ENCODE peak calls at places on chromosome 7, in four cellular contexts. J, D, K and L are unnamed samples. For H3K4me1 and H3K27me3, the result is how much of the 10 kb centered on the place peaks cover.

GRCh38 chr7:129332354-129333056 is 101.7 kb upstream of the STRIP2 start:
- DNase-seq in J (no peak), D (no peak), K (no peak), L (no peak)

GRCh38 chr7:122746948-122747347 is 44.2 kb upstream of the RNF148 start:
- DNase-seq in J (no peak), D (no peak), K (no peak), L (no peak)

GRCh38 chr7:57343901-57344622 is 105.9 kb upstream of the ZNF716 start:
- DNase-seq in J (no peak), D (peak), K (no peak), L (no peak)

GRCh38 chr7:14691597-14692203 is 210.9 kb downstream of the DGKB start:
- DNase-seq in J (no peak), D (peak), K (peak), L (peak)

GRCh38 chr7:142880886-142881505 is 4.5 kb downstream of the TRPV6 start:
- DNase-seq in J (no peak), D (no peak), K (peak), L (peak)

GRCh38 chr7:23235688-23236280 is 10.8 kb upstream of the GPNMB start:
- DNase-seq in J (peak), D (peak), K (no peak), L (no peak)

GRCh38 chr7:79531116-79531515 is 77.6 kb upstream of the MAGI2 start:
- DNase-seq in J (no peak), D (no peak), K (no peak), L (no peak)

GRCh38 chr7:139482662-139483466 is 609 bp downstream of the KLRG2 start:
- DNase-seq in J (no peak), D (no peak), K (peak), L (no peak)

GRCh38 chr7:3861941-3862340 is 560.9 kb downstream of the SDK1 start:
- DNase-seq in J (no peak), D (peak), K (no peak), L (no peak)

GRCh38 chr7:67593807-67594206 is 597.2 kb downstream of the TYW1 start:
- DNase-seq in J (no peak), D (no peak), K (no peak), L (no peak)

GRCh38 chr7:67589178-67589577 is 592.5 kb downstream of the TYW1 start:
- DNase-seq in J (no peak), D (no peak), K (no peak), L (no peak)

GRCh38 chr7:67590649-67591048 is 594.0 kb downstream of the TYW1 start:
- DNase-seq in J (no peak), D (no peak), K (no peak), L (no peak)

DNA sequence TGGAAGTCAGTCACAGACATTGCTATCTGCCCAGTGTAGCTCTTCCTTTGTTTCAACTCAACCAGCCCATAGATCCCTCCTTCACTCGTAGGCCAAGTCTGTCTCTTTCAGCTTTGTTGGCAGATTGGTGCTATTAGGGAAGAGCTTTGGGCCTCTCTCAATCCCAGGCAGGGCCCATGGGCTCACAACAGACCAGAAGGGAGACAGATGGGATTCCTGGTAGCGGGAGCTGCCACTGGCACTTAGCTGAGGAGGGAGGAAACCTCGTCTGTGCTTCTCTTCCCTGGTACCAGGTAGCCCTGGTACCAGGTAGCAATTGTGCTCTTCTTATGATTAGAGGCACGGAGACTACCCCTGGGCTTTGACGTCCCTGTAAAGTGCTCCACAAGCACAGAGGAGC is 592.0 kb downstream of the TYW1 start:
- DNase-seq in J (no peak), D (no peak), K (no peak), L (no peak)
- H3K4me1 ChIP-seq in J (under half), D (under half), K (under half), L (under half)

DNA sequence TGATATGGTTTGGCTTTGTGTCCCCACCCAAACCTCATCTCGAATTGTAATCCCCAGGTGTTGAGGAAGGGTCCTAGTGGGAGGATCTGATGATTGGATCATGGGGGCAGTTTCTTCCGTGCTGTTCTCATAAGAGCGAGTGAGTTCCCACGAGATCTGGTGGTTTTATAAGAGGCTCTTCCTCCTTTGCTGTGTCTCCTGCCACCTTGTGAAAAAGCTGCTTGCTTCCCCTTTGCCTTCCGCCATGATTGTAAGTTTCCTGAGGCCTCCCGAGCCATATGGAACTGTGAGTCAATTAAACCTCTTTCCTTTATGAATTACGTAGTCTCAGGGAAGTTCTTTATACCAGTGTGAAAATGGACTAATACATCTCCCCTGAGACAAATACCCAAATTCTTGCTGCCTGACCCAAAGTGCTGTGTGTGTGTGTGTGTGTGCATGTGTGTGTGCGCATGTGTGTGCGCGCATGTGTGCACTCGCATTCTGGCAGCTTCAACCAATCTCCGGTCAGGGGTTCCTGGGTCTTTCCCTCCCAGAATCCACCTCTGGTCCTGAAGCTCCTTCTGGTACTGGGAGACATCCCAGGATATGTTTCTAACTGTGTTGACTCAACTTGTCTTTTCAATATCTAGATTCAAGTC is 98.1 kb upstream of the LRRC4 start:
- DNase-seq in J (no peak), D (no peak), K (no peak), L (no peak)
- H3K27me3 ChIP-seq in J (under half), D (under half), K (under half), L (under half)

GRCh38 chr7:19119372-19119771 is 1.9 kb upstream of the TWIST1 start:
- DNase-seq in J (no peak), D (no peak), K (no peak), L (no peak)

GRCh38 chr7:19117870-19118608 is 603 bp upstream of the TWIST1 start:
- DNase-seq in J (no peak), D (peak), K (no peak), L (no peak)

GRCh38 chr7:19118896-19119301 is 1.5 kb upstream of the TWIST1 start:
- DNase-seq in J (no peak), D (no peak), K (no peak), L (no peak)

GRCh38 chr7:19116121-19117080 is 1.0 kb downstream of the TWIST1 start:
- DNase-seq in J (no peak), D (peak), K (no peak), L (no peak)

GRCh38 chr7:19117081-19117869 is at the start of gene TWIST1:
- DNase-seq in J (no peak), D (peak), K (no peak), L (no peak)
- H3K4me3 ChIP-seq in J (peak), D (peak), K (no peak), L (no peak)

GRCh38 chr7:25845341-25845923 is 306.6 kb upstream of the NFE2L3 start:
- DNase-seq in J (no peak), D (no peak), K (no peak), L (no peak)
- H3K4me1 ChIP-seq in J (under half), D (under half), K (under half), L (under half)

GRCh38 chr7:107658467-107658866 is 2.2 kb upstream of the SLC26A4 start:
- DNase-seq in J (no peak), D (no peak), K (no peak), L (no peak)

GRCh38 chr7:107661081-107661864 is 645 bp downstream of the SLC26A4 start:
- DNase-seq in J (peak), D (peak), K (no peak), L (peak)

GRCh38 chr7:107661865-107662379 is 1.3 kb downstream of the SLC26A4 start:
- DNase-seq in J (no peak), D (no peak), K (no peak), L (no peak)

GRCh38 chr7:107660381-107661080 is at the start of gene SLC26A4:
- DNase-seq in J (no peak), D (no peak), K (no peak), L (peak)

GRCh38 chr7:107659666-107660065 is 962 bp upstream of the SLC26A4 start:
- DNase-seq in J (no peak), D (no peak), K (no peak), L (no peak)
- H3K27me3 ChIP-seq in J (under half), D (under half), K (under half), L (under half)

GRCh38 chr7:155521743-155522398 is 24.5 kb downstream of the CNPY1 start:
- DNase-seq in J (no peak), D (no peak), K (no peak), L (no peak)
- H3K4me3 ChIP-seq in J (no peak), D (no peak), K (no peak), L (no peak)

DNA sequence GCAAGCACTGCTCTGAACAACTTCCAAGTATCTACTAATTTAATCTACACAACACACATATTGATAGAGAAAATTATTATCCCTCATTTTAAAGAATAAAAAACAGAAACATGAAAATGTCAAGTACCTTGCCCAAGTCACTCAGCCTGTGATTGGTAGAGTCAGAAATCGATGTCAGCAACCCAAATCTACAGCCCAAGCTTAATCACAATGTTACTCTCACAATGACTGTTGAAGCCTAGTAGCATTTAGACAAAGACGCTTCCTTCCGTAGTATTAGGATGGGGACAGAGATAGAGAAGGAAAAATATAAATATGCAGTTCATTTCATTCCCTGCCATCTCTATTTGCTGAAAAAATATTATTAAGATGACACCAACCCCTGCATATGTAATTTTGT is 242.5 kb downstream of the ELMO1 start:
- DNase-seq in J (no peak), D (no peak), K (no peak), L (no peak)
- H3K4me1 ChIP-seq in J (under half), D (under half), K (under half), L (under half)